ENCODE peak calls at places on chromosomes 4 and X, in five cellular contexts. G, T, W, H and O are unnamed samples.

GRCh38 chr4:188023682-188024081 is 28.1 kb downstream of the ZFP42 start:
- DNase-seq in H (no peak), T (no peak), G (no peak), W (no peak), O (no peak)

GRCh38 chr4:122755675-122756074 is 23.2 kb downstream of the BBS12 start:
- DNase-seq in T (no peak), H (no peak), G (no peak), W (no peak), O (no peak)

GRCh38 chrX:36957425-36958328 is 50.5 kb upstream of the FAM47C start:
- DNase-seq in W (no peak), T (no peak), H (no peak), G (no peak), O (peak; percentile 81)

GRCh38 chrX:106707771-106708454 is 18.6 kb upstream of the RNF128 start:
- DNase-seq in H (no peak), T (no peak), W (peak; percentile 93), G (no peak), O (no peak)

GRCh38 chrX:12210196-12210815 is 72.0 kb downstream of the FRMPD4 start:
- DNase-seq in W (peak; percentile 50), H (no peak), G (no peak), T (no peak), O (no peak)

GRCh38 chr4:6560416-6561172 is 14.4 kb upstream of the MAN2B2 start:
- DNase-seq in T (no peak), G (peak; percentile 49), W (peak; percentile 47), H (no peak), O (no peak)

GRCh38 chr4:126839066-126839465 is 793.7 kb upstream of the INTU start:
- DNase-seq in G (no peak), T (no peak), W (no peak), H (no peak), O (no peak)

GRCh38 chrX:105610401-105610800 is 211.9 kb upstream of the NRK start:
- DNase-seq in T (no peak), W (no peak), H (no peak), G (no peak), O (no peak)

GRCh38 chr4:187380181-187380581 is 615.4 kb upstream of the ZFP42 start:
- DNase-seq in H (no peak), G (no peak), T (no peak), W (peak; percentile 4), O (no peak)

GRCh38 chr4:153223935-153224334 is 19.7 kb downstream of the TRIM2 start:
- DNase-seq in G (no peak), T (no peak), H (no peak), W (no peak), O (no peak)

GRCh38 chrX:111288841-111289240 is 18.6 kb upstream of the CAPN6 start:
- DNase-seq in G (no peak), W (no peak), T (no peak), H (no peak), O (no peak)

GRCh38 chr4:150411527-150411926 is 170.4 kb upstream of the MAB21L2 start:
- DNase-seq in G (no peak), H (peak; percentile 22), W (peak; percentile 51), T (no peak), O (no peak)

GRCh38 chr4:174716986-174717770 is 111.9 kb downstream of the GLRA3 start:
- DNase-seq in G (no peak), H (no peak), W (no peak), T (no peak), O (no peak)

GRCh38 chrX:3426552-3426951 is 80.1 kb upstream of the MXRA5 start:
- DNase-seq in G (no peak), H (no peak), T (no peak), W (no peak), O (no peak)

GRCh38 chrX:126770179-126770578 is 49.4 kb upstream of the PRR32 start:
- DNase-seq in W (no peak), G (no peak), H (peak; percentile 26), T (no peak), O (no peak)

GRCh38 chr4:166169111-166169510 is 296.1 kb downstream of the TLL1 start:
- DNase-seq in W (peak; percentile 23), T (no peak), G (no peak), H (no peak), O (no peak)

GRCh38 chrX:135707880-135708279 is 5.6 kb upstream of the CT45A1 start:
- DNase-seq in W (no peak), G (no peak), T (peak; percentile 60), H (no peak), O (no peak)

GRCh38 chrX:149453030-149453429 is 52.1 kb downstream of the IDS start:
- DNase-seq in H (no peak), W (peak; percentile 57), G (no peak), T (no peak), O (no peak)

GRCh38 chrX:134671207-134671750 is 13.0 kb upstream of the PLAC1 start:
- DNase-seq in G (no peak), H (no peak), W (no peak), T (peak; percentile 34), O (no peak)

GRCh38 chrX:28659269-28659668 is 72.0 kb downstream of the IL1RAPL1 start:
- DNase-seq in G (no peak), H (no peak), W (no peak), T (no peak), O (no peak)

GRCh38 chr4:181661090-181661489 is 582.1 kb upstream of the TENM3 start:
- DNase-seq in W (peak; percentile 59), H (no peak), T (no peak), G (no peak), O (no peak)

GRCh38 chr4:165761968-165762367 is 111.1 kb upstream of the TLL1 start:
- DNase-seq in T (no peak), G (no peak), W (no peak), H (no peak), O (no peak)

GRCh38 chr4:163527172-163527571 is 32.7 kb downstream of the TMA16 start:
- DNase-seq in T (no peak), W (no peak), G (no peak), H (no peak), O (no peak)

GRCh38 chr4:133565379-133565778 is 416.3 kb downstream of the PCDH10 start:
- DNase-seq in G (no peak), H (peak; percentile 87), T (no peak), W (peak; percentile 74), O (no peak)

GRCh38 chrX:21968333-21968732 is 27.8 kb downstream of the SMS start:
- DNase-seq in H (no peak), W (no peak), G (peak; percentile 57), T (no peak), O (no peak)

GRCh38 chr4:6222761-6223292 is 22.5 kb upstream of the JAKMIP1 start:
- DNase-seq in T (no peak), H (peak; percentile 8), W (no peak), G (no peak), O (no peak)

GRCh38 chrX:43493751-43494150 is 162.3 kb upstream of the MAOA start:
- DNase-seq in H (no peak), W (no peak), G (no peak), T (no peak), O (no peak)

GRCh38 chr4:76894537-76894936 is 3.4 kb downstream of the SOWAHB start:
- DNase-seq in G (no peak), W (no peak), T (no peak), H (no peak), O (no peak)

GRCh38 chrX:111086521-111087127 is 9.4 kb upstream of the PAK3 start:
- DNase-seq in G (no peak), T (no peak), H (peak; percentile 55), W (no peak), O (no peak)

GRCh38 chr4:110091426-110091825 is 107.0 kb downstream of the ELOVL6 start:
- DNase-seq in T (no peak), W (peak; percentile 78), H (no peak), G (no peak), O (no peak)

GRCh38 chr4:105715692-105716278 is 7.2 kb downstream of the GSTCD start:
- DNase-seq in G (no peak), W (no peak), T (no peak), H (no peak), O (no peak)

GRCh38 chr4:55762815-55763214 is 56.8 kb upstream of the EXOC1L start:
- DNase-seq in T (no peak), W (no peak), G (no peak), H (no peak), O (no peak)

GRCh38 chr4:79184461-79184860 is 141.4 kb downstream of the NAA11 start:
- DNase-seq in G (no peak), H (no peak), W (no peak), T (no peak), O (no peak)

GRCh38 chr4:124486423-124486822 is 226.1 kb downstream of the ANKRD50 start:
- DNase-seq in T (no peak), W (no peak), G (no peak), H (no peak), O (no peak)

GRCh38 chr4:3741217-3742011 is 24.8 kb upstream of the ADRA2C start:
- DNase-seq in H (no peak), W (no peak), G (no peak), T (no peak), O (no peak)